ENCODE peak calls at places on chromosomes 11 and 22, in eight cellular contexts. One of them, this sample, is unnamed.

GRCh38 chr11:65429069-65429681 is 6.6 kb downstream of the NEAT1 start:
- DNase-seq in SK-N-SH: no peak
- DNase-seq in K562: peak; percentile 73
- DNase-seq in A549: peak; percentile 84
- DNase-seq in HCT116: no peak
- DNase-seq in H1: no peak
- DNase-seq in HepG2: no peak
- DNase-seq in GM12878: no peak
- DNase-seq in this sample: peak; percentile 70

GRCh38 chr11:65274734-65275682 is 13.2 kb downstream of the POLA2 start:
- DNase-seq in K562: peak; percentile 92
- DNase-seq in GM12878: no peak
- DNase-seq in HCT116: peak; percentile 68
- DNase-seq in A549: peak; percentile 85
- DNase-seq in SK-N-SH: peak; percentile 76
- DNase-seq in H1: peak; percentile 29
- DNase-seq in HepG2: peak; percentile 89
- DNase-seq in this sample: peak; percentile 97

GRCh38 chr11:64933935-64934693 is 1.6 kb downstream of the GPHA2 start:
- DNase-seq in HCT116: no peak
- DNase-seq in HepG2: no peak
- DNase-seq in A549: no peak
- DNase-seq in GM12878: no peak
- DNase-seq in K562: no peak
- DNase-seq in SK-N-SH: no peak
- DNase-seq in H1: no peak
- DNase-seq in this sample: no peak

GRCh38 chr11:6486938-6487337 is 5.6 kb downstream of the TIMM10B start:
- DNase-seq in HepG2: no peak
- DNase-seq in HCT116: no peak
- DNase-seq in K562: no peak
- DNase-seq in A549: no peak
- DNase-seq in H1: no peak
- DNase-seq in SK-N-SH: no peak
- DNase-seq in GM12878: no peak
- DNase-seq in this sample: no peak

GRCh38 chr11:11998091-11998781 is 10.2 kb downstream of the DKK3 start:
- DNase-seq in A549: peak; percentile 62
- DNase-seq in K562: no peak
- DNase-seq in H1: no peak
- DNase-seq in GM12878: peak; percentile 21
- DNase-seq in HCT116: no peak
- DNase-seq in SK-N-SH: no peak
- DNase-seq in HepG2: no peak
- DNase-seq in this sample: peak; percentile 88

GRCh38 chr11:65425971-65426838 is 3.6 kb downstream of the NEAT1 start:
- DNase-seq in K562: peak; percentile 57
- DNase-seq in GM12878: no peak
- DNase-seq in H1: no peak
- DNase-seq in HepG2: no peak
- DNase-seq in HCT116: peak; percentile 42
- DNase-seq in SK-N-SH: no peak
- DNase-seq in A549: peak; percentile 78
- DNase-seq in this sample: peak; percentile 70

GRCh38 chr11:88603499-88603898 is 266.0 kb upstream of the CTSC start:
- DNase-seq in GM12878: no peak
- DNase-seq in SK-N-SH: no peak
- DNase-seq in K562: no peak
- DNase-seq in HCT116: no peak
- DNase-seq in A549: no peak
- DNase-seq in H1: no peak
- DNase-seq in HepG2: no peak
- DNase-seq in this sample: peak; percentile 78

GRCh38 chr11:48880021-48880441 is 103.7 kb downstream of the TRIM51G start:
- DNase-seq in SK-N-SH: no peak
- DNase-seq in K562: no peak
- DNase-seq in HepG2: no peak
- DNase-seq in HCT116: no peak
- DNase-seq in GM12878: no peak
- DNase-seq in H1: no peak
- DNase-seq in A549: no peak
- DNase-seq in this sample: no peak

GRCh38 chr11:48170840-48171233 is 45.8 kb upstream of the OR4B1 start:
- DNase-seq in HepG2: no peak
- DNase-seq in SK-N-SH: no peak
- DNase-seq in H1: no peak
- DNase-seq in GM12878: no peak
- DNase-seq in HCT116: no peak
- DNase-seq in K562: no peak
- DNase-seq in A549: no peak
- DNase-seq in this sample: peak; percentile 27

GRCh38 chr11:32781721-32782120 is 12.7 kb downstream of the CCDC73 start:
- DNase-seq in HepG2: no peak
- DNase-seq in HCT116: no peak
- DNase-seq in H1: no peak
- DNase-seq in SK-N-SH: no peak
- DNase-seq in GM12878: no peak
- DNase-seq in K562: no peak
- DNase-seq in A549: no peak
- DNase-seq in this sample: no peak

GRCh38 chr22:36208934-36209333 is 7.3 kb upstream of the APOL4 start:
- DNase-seq in HCT116: no peak
- DNase-seq in A549: no peak
- DNase-seq in GM12878: no peak
- DNase-seq in SK-N-SH: no peak
- DNase-seq in HepG2: no peak
- DNase-seq in H1: no peak
- DNase-seq in K562: no peak
- DNase-seq in this sample: no peak

GRCh38 chr11:130489716-130490115 is 41.3 kb downstream of the ADAMTS15 start:
- DNase-seq in A549: no peak
- DNase-seq in GM12878: no peak
- DNase-seq in HCT116: no peak
- DNase-seq in HepG2: no peak
- DNase-seq in H1: no peak
- DNase-seq in SK-N-SH: no peak
- DNase-seq in K562: no peak
- DNase-seq in this sample: no peak

GRCh38 chr22:23632178-23632577 is at the start of gene DRICH1:
- DNase-seq in HCT116: no peak
- DNase-seq in K562: no peak
- DNase-seq in HepG2: no peak
- DNase-seq in H1: no peak
- DNase-seq in GM12878: no peak
- DNase-seq in SK-N-SH: no peak
- DNase-seq in A549: no peak
- DNase-seq in this sample: no peak

GRCh38 chr11:117953029-117953671 is 23.9 kb upstream of the TMPRSS13 start:
- DNase-seq in GM12878: no peak
- DNase-seq in H1: no peak
- DNase-seq in SK-N-SH: no peak
- DNase-seq in A549: no peak
- DNase-seq in HepG2: no peak
- DNase-seq in K562: peak; percentile 65
- DNase-seq in HCT116: no peak
- DNase-seq in this sample: no peak

GRCh38 chr11:38323961-38324761 is 1726.1 kb upstream of the RAG2 start:
- DNase-seq in K562: peak; percentile 57
- DNase-seq in H1: no peak
- DNase-seq in GM12878: no peak
- DNase-seq in HCT116: no peak
- DNase-seq in HepG2: no peak
- DNase-seq in A549: no peak
- DNase-seq in SK-N-SH: no peak
- DNase-seq in this sample: no peak
- TF ChIP-seq MAX in K562: no peak
- TF ChIP-seq MAX in H1: no peak
- TF ChIP-seq MAX in GM12878: no peak
- TF ChIP-seq MAX in HCT116: no peak
- TF ChIP-seq MAX in HepG2: no peak
- TF ChIP-seq MAX in A549: no peak
- TF ChIP-seq MAX in SK-N-SH: no peak
- TF ChIP-seq MAX in this sample: no peak

GRCh38 chr11:30424336-30424735 is 101.4 kb downstream of the ARL14EP start:
- DNase-seq in H1: no peak
- DNase-seq in K562: no peak
- DNase-seq in A549: no peak
- DNase-seq in HCT116: no peak
- DNase-seq in GM12878: no peak
- DNase-seq in HepG2: no peak
- DNase-seq in SK-N-SH: no peak
- DNase-seq in this sample: no peak
- H3K4me2 ChIP-seq in H1: no peak overlapping the region
- H3K4me2 ChIP-seq in K562: no peak overlapping the region
- H3K4me2 ChIP-seq in A549: no peak overlapping the region
- H3K4me2 ChIP-seq in HCT116: no peak overlapping the region
- H3K4me2 ChIP-seq in GM12878: no peak overlapping the region
- H3K4me2 ChIP-seq in HepG2: no peak overlapping the region
- H3K4me2 ChIP-seq in SK-N-SH: no peak overlapping the region
- H3K4me2 ChIP-seq in this sample: no peak overlapping the region

GRCh38 chr11:66933508-66933907 is 24.7 kb downstream of the PC start:
- DNase-seq in A549: peak; percentile 61
- DNase-seq in SK-N-SH: no peak
- DNase-seq in GM12878: no peak
- DNase-seq in H1: no peak
- DNase-seq in HCT116: no peak
- DNase-seq in HepG2: no peak
- DNase-seq in K562: no peak
- DNase-seq in this sample: no peak

GRCh38 chr11:66937334-66937733 is 20.8 kb downstream of the PC start:
- DNase-seq in HepG2: no peak
- DNase-seq in K562: no peak
- DNase-seq in A549: no peak
- DNase-seq in HCT116: no peak
- DNase-seq in GM12878: no peak
- DNase-seq in H1: no peak
- DNase-seq in SK-N-SH: no peak
- DNase-seq in this sample: no peak

GRCh38 chr11:66938582-66939135 is 19.5 kb downstream of the PC start:
- DNase-seq in HCT116: no peak
- DNase-seq in SK-N-SH: no peak
- DNase-seq in H1: no peak
- DNase-seq in A549: no peak
- DNase-seq in GM12878: no peak
- DNase-seq in HepG2: no peak
- DNase-seq in K562: no peak
- DNase-seq in this sample: no peak

GRCh38 chr11:66934971-66935779 is 23.0 kb downstream of the PC start:
- DNase-seq in HCT116: no peak
- DNase-seq in H1: no peak
- DNase-seq in GM12878: no peak
- DNase-seq in SK-N-SH: no peak
- DNase-seq in A549: no peak
- DNase-seq in K562: peak; percentile 92
- DNase-seq in HepG2: no peak
- DNase-seq in this sample: no peak

GRCh38 chr11:66936326-66936725 is 21.9 kb downstream of the PC start:
- DNase-seq in GM12878: no peak
- DNase-seq in HepG2: peak; percentile 50
- DNase-seq in H1: no peak
- DNase-seq in A549: peak; percentile 57
- DNase-seq in K562: no peak
- DNase-seq in SK-N-SH: no peak
- DNase-seq in HCT116: no peak
- DNase-seq in this sample: no peak
- TF ChIP-seq MAX in GM12878: no peak
- TF ChIP-seq MAX in HepG2: no peak
- TF ChIP-seq MAX in H1: no peak
- TF ChIP-seq MAX in A549: no peak
- TF ChIP-seq MAX in K562: no peak
- TF ChIP-seq MAX in SK-N-SH: no peak
- TF ChIP-seq MAX in HCT116: no peak
- TF ChIP-seq MAX in this sample: no peak

GRCh38 chr11:9490376-9490775 is 29.6 kb downstream of the ZNF143 start:
- DNase-seq in K562: no peak
- DNase-seq in A549: no peak
- DNase-seq in HepG2: no peak
- DNase-seq in HCT116: no peak
- DNase-seq in GM12878: no peak
- DNase-seq in H1: no peak
- DNase-seq in SK-N-SH: no peak
- DNase-seq in this sample: no peak

GRCh38 chr11:9494316-9494715 is 33.5 kb downstream of the ZNF143 start:
- DNase-seq in GM12878: no peak
- DNase-seq in SK-N-SH: no peak
- DNase-seq in H1: no peak
- DNase-seq in HepG2: no peak
- DNase-seq in A549: no peak
- DNase-seq in K562: no peak
- DNase-seq in HCT116: no peak
- DNase-seq in this sample: no peak

GRCh38 chr11:9493492-9493891 is 32.7 kb downstream of the ZNF143 start:
- DNase-seq in HepG2: no peak
- DNase-seq in K562: no peak
- DNase-seq in GM12878: no peak
- DNase-seq in A549: no peak
- DNase-seq in SK-N-SH: peak; percentile 20
- DNase-seq in HCT116: no peak
- DNase-seq in H1: no peak
- DNase-seq in this sample: no peak

DNA sequence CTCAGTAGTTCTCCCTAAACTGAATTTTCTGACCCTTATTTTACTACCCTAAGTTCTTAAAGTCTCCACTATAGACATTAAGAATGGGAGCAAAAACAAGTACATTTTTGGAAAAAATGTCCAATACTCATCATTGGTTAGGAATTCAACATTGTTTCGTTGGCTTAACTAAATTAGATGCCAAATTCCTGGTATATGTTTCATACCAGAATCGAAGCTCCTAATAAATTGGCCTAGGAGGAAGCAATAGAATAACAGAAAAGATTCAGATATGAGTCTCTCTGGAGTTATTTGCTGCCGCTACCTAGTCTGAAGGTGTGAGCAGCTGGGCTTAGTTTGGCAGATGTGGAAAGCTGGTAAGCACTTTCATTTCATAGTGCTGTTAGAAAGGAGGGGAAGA is 28.6 kb downstream of the ZNF143 start:
- DNase-seq in GM12878: no peak
- DNase-seq in SK-N-SH: no peak
- DNase-seq in H1: no peak
- DNase-seq in K562: no peak
- DNase-seq in HepG2: no peak
- DNase-seq in HCT116: no peak
- DNase-seq in A549: no peak
- DNase-seq in this sample: no peak
- H3K4me2 ChIP-seq in GM12878: no peak overlapping the region
- H3K4me2 ChIP-seq in SK-N-SH: peak overlapping the region; percentile 63
- H3K4me2 ChIP-seq in H1: no peak overlapping the region
- H3K4me2 ChIP-seq in K562: no peak overlapping the region
- H3K4me2 ChIP-seq in HepG2: no peak overlapping the region
- H3K4me2 ChIP-seq in HCT116: no peak overlapping the region
- H3K4me2 ChIP-seq in A549: no peak overlapping the region
- H3K4me2 ChIP-seq in this sample: peak overlapping the region; percentile 11